ENCODE peak calls at places on chromosomes 1 and 21, in four cellular contexts. X, F, G and Q are unnamed samples. For H3K27me3, the result is how much of the 10 kb centered on the place peaks cover.

GRCh38 chr1:204446413-204447111 is 34.9 kb upstream of the PPP1R15B start:
- DNase-seq in F (no peak), X (peak), G (peak), Q (no peak)

GRCh38 chr1:175162955-175163354 is 29.6 kb downstream of the KIAA0040 start:
- DNase-seq in G (no peak), F (no peak), X (no peak), Q (no peak)

GRCh38 chr1:28313710-28314510 is 14.9 kb upstream of the MED18 start:
- DNase-seq in X (peak), G (peak), F (peak), Q (no peak)

GRCh38 chr1:94992863-94993563 is 66.1 kb upstream of the CNN3 start:
- DNase-seq in G (no peak), X (no peak), F (no peak), Q (no peak)

GRCh38 chr1:228647523-228648444 is 87.5 kb upstream of the RHOU start:
- DNase-seq in F (no peak), G (peak), X (peak), Q (no peak)

GRCh38 chr1:230086152-230086551 is 19.1 kb downstream of the GALNT2 start:
- DNase-seq in F (no peak), G (no peak), X (no peak), Q (no peak)

GRCh38 chr21:35831791-35832190 is 228.5 kb downstream of the SETD4 start:
- DNase-seq in G (no peak), X (no peak), F (no peak), Q (no peak)

GRCh38 chr1:63135801-63136200 is 186.6 kb upstream of the FOXD3 start:
- DNase-seq in G (no peak), X (no peak), F (no peak), Q (no peak)

GRCh38 chr1:7387053-7387861 is 383.8 kb upstream of the VAMP3 start:
- DNase-seq in X (no peak), F (no peak), G (no peak), Q (no peak)

GRCh38 chr1:34987018-34987417 is 1.9 kb upstream of the TMEM35B start:
- DNase-seq in F (no peak), G (no peak), X (no peak), Q (no peak)

GRCh38 chr1:58447047-58447446 is 99.5 kb downstream of the OMA1 start:
- DNase-seq in G (no peak), F (no peak), X (no peak), Q (no peak)

GRCh38 chr21:40658237-40658636 is 188.7 kb downstream of the DSCAM start:
- DNase-seq in F (no peak), X (no peak), G (no peak), Q (no peak)

GRCh38 chr1:246396322-246396721 is 110.8 kb downstream of the SMYD3 start:
- DNase-seq in F (no peak), X (no peak), G (no peak), Q (no peak)

GRCh38 chr1:37954316-37954971 is 7.6 kb upstream of the INPP5B start:
- DNase-seq in G (no peak), F (no peak), X (peak), Q (no peak)

GRCh38 chr1:85137660-85138059 is 63.2 kb downstream of the SYDE2 start:
- DNase-seq in F (no peak), G (peak), X (no peak), Q (no peak)

GRCh38 chr1:41776896-41777431 is 141.8 kb downstream of the HIVEP3 start:
- DNase-seq in X (no peak), F (no peak), G (no peak), Q (no peak)

GRCh38 chr1:203408485-203409229 is 57.7 kb upstream of the FMOD start:
- DNase-seq in G (peak), F (peak), X (peak), Q (peak)

GRCh38 chr1:47388548-47389238 is 27.4 kb upstream of the FOXE3 start:
- DNase-seq in X (peak), F (no peak), G (peak), Q (no peak)

GRCh38 chr1:54124906-54125305 is 27.9 kb downstream of the CDCP2 start:
- DNase-seq in G (no peak), F (no peak), X (no peak), Q (no peak)

GRCh38 chr21:32548978-32549377 is 36.3 kb downstream of the TCP10L start:
- DNase-seq in F (no peak), G (no peak), X (no peak), Q (no peak)

GRCh38 chr21:43846430-43846829 is 18.6 kb upstream of the AGPAT3 start:
- DNase-seq in X (no peak), F (no peak), G (no peak), Q (no peak)

GRCh38 chr21:44850208-44850800 is 23.2 kb downstream of the PTTG1IP start:
- DNase-seq in X (peak), F (no peak), G (no peak), Q (no peak)

GRCh38 chr1:56034222-56034621 is 545.1 kb downstream of the PLPP3 start:
- DNase-seq in F (peak), G (no peak), X (no peak), Q (no peak)

GRCh38 chr1:119686661-119687060 is 25.1 kb upstream of the PHGDH start:
- DNase-seq in X (no peak), F (no peak), G (no peak), Q (no peak)

GRCh38 chr1:198620951-198621824 is 17.7 kb upstream of the PTPRC start:
- DNase-seq in X (no peak), F (no peak), G (no peak), Q (no peak)

GRCh38 chr1:94527447-94528031 is 14.0 kb downstream of the F3 start:
- DNase-seq in G (no peak), X (no peak), F (no peak), Q (no peak)

GRCh38 chr21:20045197-20045596 is 953.0 kb upstream of the NCAM2 start:
- DNase-seq in G (no peak), X (no peak), F (no peak), Q (no peak)

GRCh38 chr1:231240883-231241735 is at the start of gene GNPAT:
- DNase-seq in G (peak), F (peak), X (peak), Q (peak)

GRCh38 chr1:99264201-99265021 is at the start of gene PLPPR4:
- DNase-seq in G (peak), F (no peak), X (peak), Q (no peak)

GRCh38 chr21:35686156-35686555 is 374.2 kb downstream of the SETD4 start:
- DNase-seq in X (no peak), F (no peak), G (no peak), Q (no peak)

GRCh38 chr1:31551206-31551605 is 25.1 kb upstream of the TINAGL1 start:
- DNase-seq in G (no peak), X (no peak), F (no peak), Q (no peak)

GRCh38 chr1:15849775-15850449 is 2.4 kb downstream of the SPEN start:
- DNase-seq in F (no peak), G (peak), X (no peak), Q (no peak)

GRCh38 chr1:86151427-86151826 is 5.1 kb downstream of the COL24A1 start:
- DNase-seq in F (peak), G (no peak), X (no peak), Q (no peak)

GRCh38 chr1:159068877-159069276 is 7.7 kb downstream of the AIM2 start:
- DNase-seq in X (no peak), G (no peak), F (peak), Q (no peak)

GRCh38 chr1:17780916-17781315 is 25.8 kb downstream of the ACTL8 start:
- DNase-seq in X (no peak), G (no peak), F (no peak), Q (no peak)

GRCh38 chr1:18480315-18481189 is at the start of gene KLHDC7A:
- DNase-seq in G (no peak), F (no peak), X (no peak), Q (no peak)

GRCh38 chr1:247854899-247855545 is 2.0 kb upstream of the TRIM58 start:
- DNase-seq in G (no peak), F (no peak), X (no peak), Q (no peak)
- H3K27me3 ChIP-seq in G (under half), F (under half), X (under half), Q (under half)

DNA sequence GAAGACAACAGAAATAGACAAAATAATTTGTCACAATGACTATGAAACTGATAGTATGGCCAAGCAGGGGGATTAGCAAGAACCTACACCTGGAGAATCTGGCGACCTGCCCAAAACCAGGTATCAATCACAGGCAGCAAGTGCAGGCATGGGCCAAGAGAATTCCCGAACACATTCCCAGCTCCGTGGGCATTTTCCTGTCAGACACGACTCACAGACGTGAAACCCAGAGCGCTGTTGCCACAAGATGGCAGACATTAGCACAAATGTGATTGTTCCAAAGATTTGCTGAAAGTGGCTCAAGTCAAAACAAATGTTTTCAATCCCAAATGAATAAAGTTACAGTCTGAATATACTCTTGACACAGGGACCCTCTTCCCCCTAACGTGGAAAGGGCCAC is 36.8 kb downstream of the HLCS start:
- DNase-seq in X (no peak), F (no peak), G (no peak), Q (no peak)
- TF ChIP-seq CTCF in X (peak), F (peak), G (no peak), Q (no peak)

DNA sequence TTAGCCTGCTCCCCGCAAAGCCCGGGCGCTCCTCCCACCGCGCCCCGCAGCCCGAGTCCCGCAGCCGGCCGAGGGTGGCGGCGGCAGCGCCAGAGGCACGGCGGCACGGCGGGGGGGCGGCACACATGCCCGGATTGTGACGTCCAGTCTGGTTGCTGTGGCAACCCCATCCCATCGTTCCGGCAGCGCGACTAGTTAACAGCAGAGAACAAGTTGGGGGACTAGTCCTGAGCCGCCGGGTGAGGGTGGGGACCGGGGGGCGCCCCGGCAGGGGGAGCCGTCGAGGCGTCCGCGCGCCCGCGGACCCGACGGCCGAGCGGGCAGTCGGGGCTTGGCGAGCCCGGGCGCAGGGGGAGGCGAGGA is at the start of gene CHD5:
- DNase-seq in F (no peak), X (no peak), G (no peak), Q (no peak)
- H3K27me3 ChIP-seq in F (under half), X (half or more), G (under half), Q (under half)

DNA sequence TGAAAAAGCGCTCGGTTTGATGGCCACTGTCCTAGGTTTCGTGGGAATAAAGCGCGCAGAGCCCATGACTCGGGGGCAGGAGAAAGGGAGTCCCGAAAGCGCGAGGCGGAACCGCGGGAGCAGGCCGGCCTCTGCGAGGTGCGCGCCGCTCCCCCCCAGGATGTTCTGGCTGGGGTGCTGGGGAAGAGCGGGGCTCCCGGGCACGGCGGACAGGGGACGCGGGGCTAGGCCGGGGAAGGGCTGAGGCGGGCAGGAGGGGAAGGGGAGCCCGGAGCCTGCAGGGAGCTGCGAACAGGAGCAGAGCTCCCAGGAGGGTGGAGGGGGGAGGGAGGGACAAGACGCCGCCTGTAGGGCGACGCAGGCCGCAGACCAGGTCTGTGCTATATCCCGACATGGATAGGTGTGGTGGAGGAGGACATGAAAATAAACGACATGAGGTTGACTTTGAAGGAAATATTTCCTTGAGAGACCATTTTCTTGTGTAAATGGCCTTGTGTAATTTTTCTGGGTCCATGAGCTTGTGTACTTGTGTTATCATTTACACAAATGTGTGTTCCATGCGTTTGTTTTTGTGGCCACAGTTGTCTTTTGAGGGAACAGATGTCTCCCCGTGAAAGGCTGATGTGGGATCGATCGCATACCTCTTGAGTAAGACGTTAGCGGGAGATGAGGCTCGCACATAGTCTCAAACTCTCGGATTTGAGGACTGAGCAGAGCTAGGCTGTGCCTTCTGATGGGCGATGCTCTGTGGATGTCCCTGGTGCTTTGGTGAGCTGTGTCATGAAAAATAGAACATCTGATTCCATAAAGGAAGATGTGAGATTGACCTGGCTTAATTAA is 1.3 kb downstream of the PCNT start:
- DNase-seq in F (no peak), X (peak), G (peak), Q (no peak)
- TF ChIP-seq CTCF in F (peak), X (peak), G (peak), Q (no peak)

DNA sequence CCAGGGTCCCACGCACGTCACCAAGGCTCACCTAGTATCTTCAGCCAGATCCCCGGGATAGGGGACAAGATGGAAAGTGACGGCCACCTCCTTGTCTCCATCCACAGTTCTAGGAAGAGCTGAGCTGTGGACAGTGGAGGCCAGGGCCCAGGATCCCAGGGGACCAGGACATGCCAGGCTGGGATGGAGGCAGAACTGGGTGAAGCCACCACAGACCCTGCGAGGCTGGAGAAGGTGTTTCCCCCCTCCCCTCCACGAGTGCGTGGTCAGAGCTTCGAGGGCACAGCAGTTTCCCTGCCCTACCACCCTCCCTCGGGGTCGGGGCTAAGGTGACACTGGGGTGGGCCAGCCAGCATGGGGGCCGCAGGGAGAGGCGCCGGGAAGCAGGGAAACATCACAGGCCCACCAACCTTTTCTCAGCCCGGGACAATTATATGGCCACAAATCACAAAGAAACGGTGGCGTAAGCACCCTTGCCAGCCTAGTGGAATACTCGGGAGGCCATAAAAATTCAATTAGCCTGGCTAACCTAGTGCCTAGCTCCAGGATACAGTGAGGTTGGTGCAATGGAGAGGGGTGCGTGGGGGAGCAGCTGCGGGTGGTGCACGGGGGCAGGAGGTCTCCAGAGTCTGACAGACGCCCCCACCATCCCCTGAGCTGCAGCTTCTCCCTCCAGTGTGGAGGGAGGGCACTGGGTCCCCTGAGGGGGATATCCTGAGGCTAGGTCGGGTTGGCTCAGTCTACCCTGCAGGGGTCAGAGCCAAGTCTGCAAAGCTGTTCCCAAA is 13.4 kb downstream of the DRAXIN start:
- DNase-seq in X (no peak), F (no peak), G (no peak), Q (no peak)
- H3K27me3 ChIP-seq in X (under half), F (under half), G (under half), Q (under half)

GRCh38 chr1:114215426-114215825 is 61.8 kb upstream of the SYT6 start:
- DNase-seq in F (no peak), G (no peak), X (no peak), Q (no peak)
- TF ChIP-seq CTCF in F (no peak), G (no peak), X (no peak), Q (no peak)

GRCh38 chr1:215279682-215280081 is 197.1 kb downstream of the KCNK2 start:
- DNase-seq in F (no peak), G (no peak), X (no peak), Q (no peak)
- H3K27me3 ChIP-seq in F (under half), G (under half), X (under half), Q (under half)

GRCh38 chr1:177432897-177433296 is 262.1 kb downstream of the BRINP2 start:
- DNase-seq in F (no peak), G (no peak), X (no peak), Q (no peak)
- TF ChIP-seq CTCF in F (peak), G (no peak), X (no peak), Q (no peak)

GRCh38 chr1:4687943-4688342 is 33.5 kb downstream of the AJAP1 start:
- DNase-seq in F (no peak), X (no peak), G (no peak), Q (no peak)

GRCh38 chr1:4685466-4685865 is 31.1 kb downstream of the AJAP1 start:
- DNase-seq in G (no peak), F (no peak), X (no peak), Q (no peak)

GRCh38 chr1:4684142-4684541 is 29.7 kb downstream of the AJAP1 start:
- DNase-seq in X (no peak), G (no peak), F (no peak), Q (no peak)

GRCh38 chr1:4682607-4683220 is 28.3 kb downstream of the AJAP1 start:
- DNase-seq in X (no peak), F (no peak), G (no peak), Q (no peak)

GRCh38 chr1:4684849-4685248 is 30.4 kb downstream of the AJAP1 start:
- DNase-seq in F (no peak), X (no peak), G (no peak), Q (no peak)
- H3K27me3 ChIP-seq in F (under half), X (under half), G (under half), Q (under half)